ENCODE peak calls at places on chromosomes 16 and 17, in four cellular contexts. W is A549, R is K562, B is HepG2. H is an unnamed sample.

GRCh38 chr17:72192409-72193192 is 71.8 kb downstream of the SOX9 start:
- DNase-seq in W (peak; percentile 18), R (no peak), B (no peak), H (no peak)

GRCh38 chr16:22189473-22190168 is 16.5 kb upstream of the EEF2K start:
- DNase-seq in W (no peak), R (no peak), B (no peak), H (no peak)

GRCh38 chr16:51276335-51276734 is 125.3 kb upstream of the SALL1 start:
- DNase-seq in W (no peak), R (no peak), B (no peak), H (no peak)

GRCh38 chr17:52604105-52604504 is 445.6 kb upstream of the CA10 start:
- DNase-seq in W (no peak), R (no peak), B (no peak), H (no peak)

GRCh38 chr17:35514561-35514960 is 22.9 kb downstream of the SLFN12L start:
- DNase-seq in W (peak; percentile 18), R (no peak), B (no peak), H (no peak)

GRCh38 chr16:64098451-64098850 is 1023.4 kb downstream of the CDH11 start:
- DNase-seq in W (no peak), R (no peak), B (no peak), H (no peak)

GRCh38 chr16:75053791-75054555 is 55.1 kb downstream of the ZNRF1 start:
- DNase-seq in W (peak; percentile 66), R (no peak), B (peak; percentile 94), H (no peak)

GRCh38 chr17:57284984-57285646 is 28.8 kb downstream of the MSI2 start:
- DNase-seq in W (no peak), R (peak; percentile 72), B (peak; percentile 65), H (no peak)

GRCh38 chr16:68069511-68070248 is 15.5 kb upstream of the NFATC3 start:
- DNase-seq in W (no peak), R (no peak), B (no peak), H (no peak)

GRCh38 chr16:82793550-82794244 is 166.9 kb downstream of the CDH13 start:
- DNase-seq in W (no peak), R (no peak), B (no peak), H (no peak)

GRCh38 chr16:84922351-84923135 is 88.8 kb downstream of the ZDHHC7 start:
- DNase-seq in W (no peak), R (peak; percentile 41), B (peak; percentile 38), H (no peak)

GRCh38 chr17:78414178-78415162 is 36.0 kb downstream of the PGS1 start:
- DNase-seq in W (no peak), R (no peak), B (no peak), H (no peak)

GRCh38 chr17:62064029-62064790 is 868 bp downstream of the MED13 start:
- DNase-seq in W (no peak), R (no peak), B (no peak), H (no peak)

GRCh38 chr16:2033057-2033911 is 6.6 kb downstream of the NHERF2 start:
- DNase-seq in W (peak; percentile 65), R (peak; percentile 66), B (peak; percentile 53), H (no peak)

GRCh38 chr16:69329369-69330285 is 761 bp downstream of the PDF start:
- DNase-seq in W (no peak), R (peak; percentile 51), B (no peak), H (no peak)

GRCh38 chr16:31529398-31530312 is 2.0 kb downstream of the AHSP start:
- DNase-seq in W (no peak), R (peak; percentile 77), B (no peak), H (no peak)

GRCh38 chr16:27242868-27243590 is 25.5 kb downstream of the NSMCE1 start:
- DNase-seq in W (peak; percentile 78), R (peak; percentile 65), B (peak; percentile 83), H (no peak)

GRCh38 chr17:70414275-70414674 is 244.9 kb downstream of the KCNJ2 start:
- DNase-seq in W (no peak), R (no peak), B (no peak), H (no peak)

GRCh38 chr17:17297217-17297616 is 6.0 kb upstream of the NT5M start:
- DNase-seq in W (no peak), R (no peak), B (no peak), H (no peak)

GRCh38 chr17:28698253-28698941 is 13.3 kb downstream of the PROCA1 start:
- DNase-seq in W (peak; percentile 86), R (no peak), B (peak; percentile 100), H (no peak)

GRCh38 chr17:44931376-44931775 is 16.1 kb upstream of the GFAP start:
- DNase-seq in W (no peak), R (no peak), B (no peak), H (no peak)

GRCh38 chr17:5249615-5250014 is 15.0 kb upstream of the SCIMP start:
- DNase-seq in W (peak; percentile 83), R (peak; percentile 55), B (peak; percentile 71), H (peak; percentile 66)

GRCh38 chr17:44878627-44879221 is 20.5 kb downstream of the EFTUD2 start:
- DNase-seq in W (peak; percentile 45), R (peak; percentile 45), B (peak; percentile 37), H (no peak)

GRCh38 chr17:45857977-45858708 is 13.5 kb downstream of the SPPL2C start:
- DNase-seq in W (no peak), R (no peak), B (peak; percentile 40), H (peak; percentile 70)

GRCh38 chr16:13435873-13436474 is 484.0 kb upstream of the ERCC4 start:
- DNase-seq in W (no peak), R (no peak), B (no peak), H (peak; percentile 50)

GRCh38 chr16:66116163-66116792 is 250.2 kb upstream of the CDH5 start:
- DNase-seq in W (no peak), R (no peak), B (no peak), H (no peak)

GRCh38 chr16:23368469-23368868 is 66.4 kb downstream of the SCNN1B start:
- DNase-seq in W (no peak), R (no peak), B (no peak), H (no peak)

GRCh38 chr17:74838275-74838674 is 21.4 kb downstream of the GRIN2C start:
- DNase-seq in W (no peak), R (no peak), B (no peak), H (no peak)

GRCh38 chr16:30934827-30935557 is 11.6 kb downstream of the FBXL19 start:
- DNase-seq in W (peak; percentile 72), R (peak; percentile 70), B (peak; percentile 70), H (no peak)

GRCh38 chr16:8590161-8590688 is at the start of gene TMEM114:
- DNase-seq in W (no peak), R (no peak), B (no peak), H (peak; percentile 65)

GRCh38 chr16:77063617-77064016 is 127.4 kb upstream of the MON1B start:
- DNase-seq in W (no peak), R (no peak), B (no peak), H (no peak)

GRCh38 chr17:64596439-64596838 is 65.7 kb downstream of the SMURF2 start:
- DNase-seq in W (no peak), R (no peak), B (no peak), H (no peak)

GRCh38 chr17:39658760-39659159 is 6.4 kb upstream of the TCAP start:
- DNase-seq in W (no peak), R (no peak), B (no peak), H (no peak)

GRCh38 chr16:66925322-66925840 is at the start of gene RRAD:
- DNase-seq in W (no peak), R (peak; percentile 38), B (no peak), H (peak; percentile 67)

GRCh38 chr17:7883781-7884386 is 4.7 kb upstream of the CHD3 start:
- DNase-seq in W (peak; percentile 66), R (peak; percentile 34), B (no peak), H (no peak)

GRCh38 chr16:81455006-81455405 is 10.4 kb downstream of the CMIP start:
- DNase-seq in W (no peak), R (no peak), B (no peak), H (no peak)
- H3K4me1 ChIP-seq in W (peaks cover 100% of the 10 kb centered on the region), R (peaks cover 66% of the 10 kb centered on the region), B (peaks cover 100% of the 10 kb centered on the region), H (peaks cover 19% of the 10 kb centered on the region)

DNA sequence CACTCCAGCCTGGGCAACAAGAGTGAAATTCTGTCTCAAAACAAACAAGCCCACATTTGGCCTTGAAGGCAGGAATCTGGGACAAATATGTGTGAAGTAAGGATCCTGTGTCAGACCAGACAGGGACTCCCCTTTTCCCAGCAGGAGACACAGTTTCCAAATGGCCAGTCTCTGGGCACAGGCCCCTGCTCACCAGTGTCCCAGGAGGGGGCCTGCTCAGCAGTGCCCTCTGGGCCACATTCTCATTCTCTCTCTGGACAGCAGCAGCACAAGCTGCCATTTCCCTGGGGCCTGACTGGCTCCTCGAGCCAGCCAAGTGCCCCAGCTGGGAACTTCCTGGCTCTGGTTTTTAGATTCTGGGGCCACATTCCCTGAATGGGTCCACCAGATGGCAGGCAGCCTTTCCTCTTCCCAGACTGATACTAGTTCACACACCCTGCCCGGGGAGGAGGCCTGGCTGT is 11.7 kb upstream of the MNT start:
- DNase-seq in W (no peak), R (no peak), B (no peak), H (peak; percentile 57)
- TF ChIP-seq RNF2 in W (no peak), R (no peak), B (no peak), H (no peak)

DNA sequence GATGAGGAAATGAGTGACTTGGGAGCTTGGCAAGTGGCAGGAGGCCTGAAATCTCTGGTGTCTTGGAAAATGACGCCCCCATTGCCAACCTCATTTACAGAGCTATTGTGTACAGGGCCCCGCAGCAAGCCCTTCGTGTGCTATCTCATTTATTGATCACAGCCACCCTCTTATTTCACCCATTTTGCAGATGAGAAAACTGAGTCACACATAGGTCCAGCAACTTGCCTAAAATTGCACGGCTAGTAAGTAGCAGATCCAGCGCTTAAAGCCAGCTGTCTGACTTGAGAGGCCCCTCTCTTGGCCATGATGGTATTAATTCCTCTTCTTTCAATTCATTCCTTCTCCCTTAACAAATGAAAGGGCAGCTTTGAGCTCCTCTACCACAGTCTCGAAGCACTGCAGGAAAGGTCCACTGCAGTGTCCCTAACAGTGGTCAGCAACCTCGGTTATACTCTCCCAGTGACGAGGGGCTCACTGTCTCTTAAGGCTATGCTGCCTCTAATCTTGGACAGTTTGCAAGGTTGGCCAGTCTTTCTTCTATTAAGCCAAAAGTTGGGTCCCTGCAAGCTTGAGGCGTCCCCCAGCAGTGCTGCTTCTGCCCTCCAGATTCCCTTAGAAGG is 162.2 kb downstream of the COPRS start:
- DNase-seq in W (no peak), R (no peak), B (no peak), H (peak; percentile 29)
- H3K4me1 ChIP-seq in W (no peaks in the 10 kb centered on the region), R (no peaks in the 10 kb centered on the region), B (peaks cover 17% of the 10 kb centered on the region), H (no peaks in the 10 kb centered on the region)

DNA sequence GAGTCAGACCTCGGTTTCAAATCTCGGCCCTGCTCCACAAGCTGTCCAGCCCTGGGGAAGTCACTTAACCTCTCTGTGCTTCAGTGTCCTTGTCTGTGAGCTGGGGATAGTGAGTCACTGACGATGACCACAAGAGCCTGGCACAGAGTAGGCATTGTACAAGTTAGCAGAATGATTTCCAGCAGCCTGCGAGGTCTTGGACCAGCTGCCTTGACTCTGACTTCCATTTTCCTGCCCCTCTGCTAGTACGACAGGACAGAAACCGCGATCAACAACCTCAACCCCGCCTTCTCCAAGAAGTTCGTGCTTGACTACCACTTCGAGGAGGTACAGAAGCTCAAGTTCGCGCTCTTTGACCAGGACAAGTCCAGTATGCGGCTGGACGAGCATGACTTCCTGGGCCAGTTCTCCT is 20.7 kb downstream of the CPNE2 start:
- DNase-seq in W (no peak), R (no peak), B (no peak), H (no peak)
- TF ChIP-seq RNF2 in W (no peak), R (no peak), B (no peak), H (no peak)

GRCh38 chr16:81458149-81458669 is 13.6 kb downstream of the CMIP start:
- DNase-seq in W (no peak), R (no peak), B (no peak), H (no peak)
- H3K4me1 ChIP-seq in W (peaks cover 100% of the 10 kb centered on the region), R (peaks cover 35% of the 10 kb centered on the region), B (peaks cover 100% of the 10 kb centered on the region), H (peaks cover 9% of the 10 kb centered on the region)